ENCODE peak calls at places on chromosomes 7 and 10, in nine cellular contexts. T is IMR-90, F is prostate gland, O is K562, N is suprapubic skin, P is right lobe of liver, J is body of pancreas, A is transverse colon, D is ovary. H is an unnamed sample.

GRCh38 chr10:114526497-114527238 is 122.4 kb upstream of the AFAP1L2 start:
- DNase-seq in P (peak), T (peak), O (no peak), F (peak), D (peak), J (peak), A (peak), N (peak), H (peak)

GRCh38 chr7:113831509-113831908 is 87.3 kb downstream of the PPP1R3A start:
- DNase-seq in A (no peak), D (no peak), N (no peak), F (no peak), T (peak), O (no peak), P (no peak), J (no peak), H (no peak)

GRCh38 chr7:117673367-117673766 is 193.5 kb downstream of the CFTR start:
- DNase-seq in D (no peak), T (no peak), A (peak), P (peak), J (peak), N (no peak), F (peak), O (no peak), H (peak)

GRCh38 chr10:24255907-24256306 is 47.0 kb downstream of the KIAA1217 start:
- DNase-seq in F (peak), A (no peak), T (no peak), N (no peak), D (no peak), J (no peak), O (no peak), P (no peak), H (peak)

GRCh38 chr7:108592633-108593277 is 23.1 kb downstream of the DNAJB9 start:
- DNase-seq in O (no peak), T (no peak), N (no peak), D (no peak), J (no peak), A (no peak), F (peak), P (no peak), H (no peak)

GRCh38 chr10:114306116-114306973 is 67.3 kb downstream of the VWA2 start:
- DNase-seq in J (no peak), T (peak), D (no peak), N (no peak), P (no peak), O (no peak), F (no peak), A (no peak), H (no peak)

GRCh38 chr10:38038107-38038931 is 27.8 kb downstream of the ZNF33A start:
- DNase-seq in A (no peak), O (no peak), J (no peak), P (no peak), T (peak), F (no peak), D (no peak), N (no peak), H (no peak)

GRCh38 chr7:70595741-70596574 is 536.0 kb upstream of the GALNT17 start:
- DNase-seq in P (peak), D (no peak), F (no peak), N (no peak), J (no peak), A (peak), T (no peak), O (no peak), H (no peak)

GRCh38 chr7:98110249-98111022 is 3.8 kb downstream of the LMTK2 start:
- DNase-seq in T (peak), N (no peak), D (no peak), J (peak), O (no peak), P (peak), A (peak), F (no peak), H (peak)

GRCh38 chr7:143433759-143434158 is 9.5 kb upstream of the TAS2R60 start:
- DNase-seq in A (no peak), P (no peak), F (no peak), O (no peak), N (no peak), J (no peak), T (no peak), D (no peak), H (no peak)

GRCh38 chr10:17348111-17349008 is 106.0 kb downstream of the ST8SIA6 start:
- DNase-seq in P (peak), T (peak), F (peak), D (peak), J (peak), A (peak), O (peak), N (no peak), H (peak)

GRCh38 chr7:102925962-102926825 is 13.4 kb downstream of the LRRC17 start:
- DNase-seq in N (no peak), J (no peak), D (no peak), P (no peak), A (no peak), T (peak), O (no peak), F (no peak), H (no peak)

GRCh38 chr7:15612205-15612604 is 50.4 kb upstream of the AGMO start:
- DNase-seq in P (no peak), O (no peak), F (no peak), J (no peak), D (no peak), A (no peak), N (no peak), T (no peak), H (no peak)

GRCh38 chr7:95905165-95905564 is 132.8 kb downstream of the DYNC1I1 start:
- DNase-seq in A (no peak), J (no peak), P (no peak), T (no peak), D (no peak), N (no peak), O (no peak), F (no peak), H (no peak)

GRCh38 chr7:65269150-65269856 is 104.4 kb upstream of the ZNF92 start:
- DNase-seq in F (no peak), D (peak), J (peak), N (no peak), O (peak), T (peak), P (no peak), A (no peak), H (no peak)

GRCh38 chr10:101091546-101092290 is 29.9 kb downstream of the KAZALD1 start:
- DNase-seq in T (no peak), F (no peak), N (no peak), A (no peak), D (no peak), O (no peak), P (no peak), J (no peak), H (no peak)

GRCh38 chr7:56811081-56811480 is 321.2 kb downstream of the ZNF479 start:
- DNase-seq in O (no peak), F (no peak), T (no peak), J (no peak), P (no peak), N (no peak), D (no peak), A (no peak), H (no peak)

GRCh38 chr10:120400601-120401000 is 56.4 kb upstream of the PLPP4 start:
- DNase-seq in J (no peak), P (no peak), A (no peak), T (no peak), F (no peak), D (no peak), N (no peak), O (no peak), H (no peak)

GRCh38 chr10:71421075-71421434 is 24.3 kb downstream of the CDH23 start:
- DNase-seq in J (no peak), O (no peak), F (no peak), A (no peak), N (peak), T (no peak), P (peak), D (no peak), H (no peak)

GRCh38 chr7:77907281-77907680 is 108.7 kb downstream of the PHTF2 start:
- DNase-seq in O (no peak), P (no peak), N (no peak), T (no peak), F (no peak), D (no peak), A (no peak), J (no peak), H (no peak)

GRCh38 chr10:80473096-80473657 is 19.1 kb downstream of the TSPAN14 start:
- DNase-seq in N (no peak), T (no peak), D (no peak), A (no peak), F (no peak), J (no peak), P (no peak), O (no peak), H (no peak)

GRCh38 chr7:111082351-111082750 is 8.6 kb upstream of the LRRN3 start:
- DNase-seq in O (no peak), A (no peak), P (no peak), N (no peak), F (no peak), D (no peak), T (peak), J (no peak), H (no peak)

GRCh38 chr10:132322621-132323048 is 9.4 kb upstream of the LRRC27 start:
- DNase-seq in J (no peak), F (no peak), D (no peak), T (peak), P (no peak), O (no peak), N (no peak), A (no peak), H (no peak)

GRCh38 chr7:148535227-148535626 is 55.3 kb upstream of the C7orf33 start:
- DNase-seq in O (no peak), F (no peak), N (no peak), P (no peak), D (no peak), J (peak), A (peak), T (no peak), H (no peak)

GRCh38 chr10:133010095-133010837 is 67.9 kb upstream of the CFAP46 start:
- DNase-seq in P (no peak), J (no peak), F (no peak), A (no peak), T (no peak), N (no peak), D (no peak), O (no peak), H (no peak)

GRCh38 chr7:76262683-76263402 is 39.6 kb upstream of the HSPB1 start:
- DNase-seq in D (no peak), F (peak), T (peak), O (peak), J (peak), N (no peak), A (peak), P (peak), H (no peak)

GRCh38 chr7:41886906-41887311 is 184.0 kb upstream of the INHBA start:
- DNase-seq in O (no peak), A (peak), F (no peak), D (peak), N (peak), T (peak), J (peak), P (no peak), H (peak)

GRCh38 chr10:46293832-46294640 is 7.2 kb downstream of the ANTXRL start:
- DNase-seq in N (peak), P (peak), O (no peak), J (no peak), A (peak), T (no peak), D (no peak), F (no peak), H (no peak)

GRCh38 chr10:8245131-8246117 is 190.9 kb downstream of the GATA3 start:
- DNase-seq in F (no peak), N (no peak), J (no peak), T (no peak), A (no peak), O (no peak), D (no peak), P (no peak), H (no peak)
- H3K4me3 ChIP-seq in F (no peak), N (no peak), J (no peak), T (no peak), A (no peak), O (no peak), D (no peak), P (no peak), H (no peak)

DNA sequence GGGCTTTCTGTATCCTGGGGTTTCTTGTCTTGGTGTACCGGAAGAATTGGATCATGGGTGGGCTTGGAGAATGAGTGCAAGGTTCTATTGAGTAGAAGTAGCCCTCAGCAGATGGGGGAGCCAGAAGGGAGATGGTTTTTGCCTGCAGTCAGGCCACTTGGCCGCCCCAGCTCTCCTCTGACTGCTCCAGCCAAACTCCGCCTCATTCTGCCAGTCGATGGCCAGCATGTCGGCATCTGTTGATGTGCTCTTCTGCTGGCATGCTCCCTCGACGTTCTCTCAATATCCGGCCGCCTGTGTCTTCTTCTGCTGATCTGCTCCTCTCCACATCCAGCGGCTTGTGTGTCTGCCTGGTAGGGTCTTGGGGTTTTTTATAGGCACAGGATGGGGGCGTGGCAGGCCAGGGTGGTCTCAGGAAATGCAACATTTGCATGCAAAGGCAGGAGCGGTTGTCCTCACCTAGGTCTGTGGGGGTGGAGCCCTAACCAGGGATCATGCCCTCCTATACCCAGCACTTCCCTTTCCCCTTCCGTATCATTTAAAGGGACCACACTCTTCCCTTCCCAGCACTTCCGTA is 40.2 kb upstream of the TNS3 start:
- DNase-seq in N (no peak), O (no peak), F (no peak), P (peak), T (no peak), J (no peak), D (no peak), A (no peak), H (no peak)
- TF ChIP-seq POLR2A in N (no peak), O (no peak), F (no peak), P (no peak), T (no peak), J (no peak), D (no peak), A (no peak), H (no peak)

GRCh38 chr7:29482056-29482455 is 81.6 kb upstream of the PRR15 start:
- DNase-seq in P (no peak), N (no peak), O (no peak), T (no peak), D (no peak), F (no peak), J (no peak), A (no peak), H (no peak)

GRCh38 chr7:29480934-29481625 is 82.6 kb upstream of the PRR15 start:
- DNase-seq in O (no peak), A (no peak), F (no peak), T (no peak), P (no peak), J (no peak), D (no peak), N (no peak), H (no peak)

GRCh38 chr7:29478687-29479086 is 84.9 kb upstream of the PRR15 start:
- DNase-seq in A (no peak), P (no peak), N (no peak), T (no peak), D (no peak), F (no peak), J (no peak), O (no peak), H (no peak)

GRCh38 chr7:29479606-29480200 is 83.9 kb upstream of the PRR15 start:
- DNase-seq in O (no peak), A (peak), D (peak), T (no peak), J (peak), F (no peak), P (no peak), N (no peak), H (no peak)

GRCh38 chr7:29480456-29480855 is 83.2 kb upstream of the PRR15 start:
- DNase-seq in D (peak), N (no peak), P (peak), F (peak), A (no peak), O (no peak), T (no peak), J (peak), H (peak)
- H3K4me3 ChIP-seq in D (peak), N (no peak), P (no peak), F (no peak), A (peak), O (no peak), T (no peak), J (no peak), H (peak)

GRCh38 chr7:105268056-105268455 is 120.7 kb downstream of the SRPK2 start:
- DNase-seq in F (no peak), P (no peak), N (no peak), O (no peak), D (no peak), A (no peak), T (peak), J (no peak), H (no peak)

GRCh38 chr7:105269397-105269796 is 119.3 kb downstream of the SRPK2 start:
- DNase-seq in T (no peak), D (no peak), J (no peak), O (no peak), N (no peak), F (no peak), A (no peak), P (no peak), H (no peak)

GRCh38 chr7:105267244-105267643 is 121.5 kb downstream of the SRPK2 start:
- DNase-seq in P (no peak), F (no peak), N (no peak), A (no peak), D (no peak), J (no peak), T (peak), O (no peak), H (no peak)

GRCh38 chr7:105270117-105270516 is 118.6 kb downstream of the SRPK2 start:
- DNase-seq in P (no peak), A (no peak), F (no peak), J (no peak), N (no peak), O (no peak), T (no peak), D (no peak), H (no peak)

GRCh38 chr7:105268511-105269392 is 120.0 kb downstream of the SRPK2 start:
- DNase-seq in D (no peak), J (peak), N (no peak), F (peak), P (no peak), A (no peak), O (no peak), T (peak), H (no peak)
- TF ChIP-seq POLR2A in D (no peak), J (peak), N (no peak), F (peak), P (no peak), A (no peak), O (no peak), T (no peak), H (no peak)

GRCh38 chr7:155744931-155745683 is 67.2 kb downstream of the SHH start:
- DNase-seq in N (no peak), O (no peak), P (no peak), J (no peak), T (no peak), F (no peak), A (no peak), D (no peak), H (no peak)

GRCh38 chr7:155746188-155746587 is 66.1 kb downstream of the SHH start:
- DNase-seq in D (no peak), J (no peak), P (no peak), F (no peak), A (peak), N (no peak), T (no peak), O (no peak), H (no peak)

GRCh38 chr7:155749578-155749977 is 62.7 kb downstream of the SHH start:
- DNase-seq in J (no peak), O (no peak), T (no peak), N (no peak), A (no peak), F (no peak), P (no peak), D (no peak), H (no peak)

GRCh38 chr7:155743197-155743596 is 69.1 kb downstream of the SHH start:
- DNase-seq in P (no peak), N (no peak), A (no peak), O (no peak), T (no peak), J (no peak), F (no peak), D (no peak), H (no peak)

DNA sequence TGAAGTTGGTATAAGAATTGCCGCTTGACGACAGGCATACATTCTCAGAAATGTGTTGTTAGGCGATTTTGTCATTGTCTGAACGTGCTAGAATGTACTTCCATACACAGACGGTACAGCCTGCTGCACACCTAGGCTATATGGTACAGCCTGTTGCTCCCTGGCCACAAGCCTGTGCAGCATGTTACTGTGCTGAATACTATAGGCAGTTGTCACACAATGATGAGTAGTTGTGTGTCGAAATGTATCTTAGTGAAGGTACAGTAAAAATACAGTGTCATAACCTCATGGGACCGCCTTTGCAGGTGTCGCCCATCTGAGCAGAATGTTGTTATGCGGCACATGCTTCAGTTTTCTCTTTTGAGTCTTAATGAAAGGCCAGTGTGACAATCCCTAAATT is 66.5 kb downstream of the SHH start:
- DNase-seq in J (no peak), N (no peak), T (no peak), A (no peak), D (no peak), F (no peak), P (no peak), O (no peak), H (no peak)
- H3K4me3 ChIP-seq in J (no peak), N (no peak), T (no peak), A (no peak), D (no peak), F (no peak), P (no peak), O (no peak), H (no peak)

GRCh38 chr10:95414844-95415545 is 124.2 kb upstream of the PDLIM1 start:
- DNase-seq in O (no peak), A (no peak), P (no peak), T (no peak), J (no peak), F (no peak), N (no peak), D (no peak), H (peak)

GRCh38 chr10:95416973-95417372 is 126.2 kb upstream of the PDLIM1 start:
- DNase-seq in D (no peak), N (no peak), T (no peak), O (no peak), F (no peak), P (no peak), A (no peak), J (no peak), H (peak)

GRCh38 chr10:95414016-95414830 is 123.4 kb upstream of the PDLIM1 start:
- DNase-seq in P (no peak), A (no peak), O (no peak), F (no peak), D (no peak), J (no peak), T (no peak), N (no peak), H (peak)

GRCh38 chr10:95416270-95416669 is 125.5 kb upstream of the PDLIM1 start:
- DNase-seq in O (no peak), N (no peak), A (no peak), P (no peak), F (no peak), T (no peak), D (no peak), J (no peak), H (no peak)

GRCh38 chr10:95415631-95416031 is 124.8 kb upstream of the PDLIM1 start:
- DNase-seq in P (no peak), T (no peak), D (no peak), A (no peak), F (no peak), O (no peak), J (no peak), N (no peak), H (peak)
- TF ChIP-seq POLR2A in P (no peak), T (no peak), D (no peak), A (no peak), F (no peak), O (no peak), J (peak), N (no peak), H (peak)

GRCh38 chr10:62045765-62046521 is 144.4 kb downstream of the ARID5B start:
- DNase-seq in J (no peak), O (no peak), P (peak), T (peak), A (no peak), N (no peak), D (no peak), F (no peak), H (no peak)
- H3K4me3 ChIP-seq in J (no peak), O (no peak), P (peak), T (peak), A (no peak), N (peak), D (peak), F (no peak), H (peak)

GRCh38 chr10:35184527-35185171 is 58.0 kb downstream of the CREM start:
- DNase-seq in F (no peak), P (no peak), T (no peak), J (no peak), A (no peak), D (no peak), O (no peak), N (no peak), H (no peak)

GRCh38 chr10:35182631-35183510 is 56.2 kb downstream of the CREM start:
- DNase-seq in A (no peak), T (no peak), D (no peak), O (no peak), P (no peak), J (no peak), F (no peak), N (no peak), H (no peak)

GRCh38 chr10:35188954-35189353 is 62.3 kb downstream of the CREM start:
- DNase-seq in O (no peak), A (no peak), F (no peak), J (no peak), P (no peak), D (no peak), T (no peak), N (no peak), H (no peak)

GRCh38 chr10:35185260-35186034 is 58.8 kb downstream of the CREM start:
- DNase-seq in T (no peak), N (no peak), F (no peak), D (no peak), J (no peak), O (no peak), P (no peak), A (no peak), H (no peak)
- TF ChIP-seq POLR2A in T (no peak), N (no peak), F (no peak), D (no peak), J (no peak), O (no peak), P (no peak), A (no peak), H (no peak)

GRCh38 chr7:24936121-24936824 is 43.7 kb downstream of the OSBPL3 start:
- DNase-seq in T (peak), D (no peak), A (no peak), F (no peak), P (no peak), J (no peak), N (no peak), O (no peak), H (no peak)
- H3K4me3 ChIP-seq in T (no peak), D (no peak), A (no peak), F (no peak), P (no peak), J (no peak), N (no peak), O (no peak), H (no peak)